ENCODE peak calls at places on chromosomes 4 and X, in four cellular contexts. B is IMR-90, T is K562, J is endothelial cell of umbilical vein. S is an unnamed sample. For H3K36me3 and H3K9me1, the result is how much of the 10 kb centered on the place peaks cover.

GRCh38 chr4:70632028-70632427 is 3.5 kb downstream of the ENAM start:
- DNase-seq in B (peak), T (no peak), J (peak), S (peak)

GRCh38 chr4:40196724-40197281 is at the start of gene RHOH:
- DNase-seq in B (no peak), T (no peak), J (no peak), S (no peak)

GRCh38 chrX:55007633-55008032 is 7.5 kb downstream of the APEX2 start:
- DNase-seq in B (peak), T (no peak), J (peak), S (no peak)

GRCh38 chr4:3252480-3252828 is 3.5 kb downstream of the MSANTD1 start:
- DNase-seq in B (no peak), T (no peak), J (no peak), S (no peak)

GRCh38 chr4:164937576-164938270 is 39.7 kb downstream of the TRIM61 start:
- DNase-seq in B (peak), T (no peak), J (no peak), S (no peak)

GRCh38 chr4:47668810-47669408 is 169.0 kb downstream of the CORIN start:
- DNase-seq in B (peak), T (peak), J (peak), S (peak)

GRCh38 chr4:40662962-40663604 is 33.4 kb upstream of the RBM47 start:
- DNase-seq in B (peak), T (no peak), J (peak), S (no peak)

GRCh38 chr4:160887668-160888067 is 1276.1 kb downstream of the FSTL5 start:
- DNase-seq in B (no peak), T (no peak), J (no peak), S (no peak)

GRCh38 chrX:14936561-14936960 is 63.3 kb downstream of the MOSPD2 start:
- DNase-seq in B (peak), T (peak), J (no peak), S (no peak)

GRCh38 chr4:89800527-89801103 is 36.3 kb downstream of the SNCA start:
- DNase-seq in B (peak), T (no peak), J (peak), S (no peak)

GRCh38 chr4:92381640-92382039 is 77.9 kb downstream of the GRID2 start:
- DNase-seq in B (no peak), T (no peak), J (no peak), S (no peak)

GRCh38 chr4:173821851-173822250 is 291.8 kb upstream of the HAND2 start:
- DNase-seq in B (no peak), T (no peak), J (no peak), S (no peak)

GRCh38 chr4:20832821-20833220 is 132.6 kb downstream of the PACRGL start:
- DNase-seq in B (peak), T (no peak), J (peak), S (no peak)

GRCh38 chr4:168942985-168943384 is 67.1 kb downstream of the CBR4 start:
- DNase-seq in B (no peak), T (peak), J (no peak), S (no peak)

GRCh38 chrX:3788494-3789233 is 75.2 kb upstream of the PRKX start:
- DNase-seq in B (no peak), T (no peak), J (no peak), S (no peak)

GRCh38 chrX:51334276-51334675 is 1.7 kb downstream of the NUDT10 start:
- DNase-seq in B (no peak), T (no peak), J (no peak), S (no peak)

GRCh38 chr4:98516042-98516440 is 142.4 kb downstream of the TSPAN5 start:
- DNase-seq in B (peak), T (peak), J (peak), S (no peak)

GRCh38 chrX:16885628-16886027 is 15.5 kb upstream of the RBBP7 start:
- DNase-seq in B (no peak), T (no peak), J (no peak), S (no peak)

GRCh38 chr4:168264903-168265302 is 53.6 kb downstream of the DDX60 start:
- DNase-seq in B (no peak), T (no peak), J (no peak), S (no peak)

GRCh38 chr4:85543832-85544231 is 68.9 kb downstream of the ARHGAP24 start:
- DNase-seq in B (peak), T (no peak), J (no peak), S (no peak)

GRCh38 chr4:158121203-158121586 is 51.6 kb downstream of the GASK1B start:
- DNase-seq in B (peak), T (no peak), J (no peak), S (no peak)

GRCh38 chr4:113740857-113741379 is 20.6 kb downstream of the CAMK2D start:
- DNase-seq in B (no peak), T (no peak), J (no peak), S (no peak)

GRCh38 chr4:113743690-113744089 is 17.8 kb downstream of the CAMK2D start:
- DNase-seq in B (no peak), T (no peak), J (no peak), S (no peak)

GRCh38 chr4:113739197-113739596 is 22.3 kb downstream of the CAMK2D start:
- DNase-seq in B (no peak), T (no peak), J (no peak), S (no peak)

GRCh38 chr4:113742643-113743042 is 18.9 kb downstream of the CAMK2D start:
- DNase-seq in B (no peak), T (no peak), J (no peak), S (no peak)

DNA sequence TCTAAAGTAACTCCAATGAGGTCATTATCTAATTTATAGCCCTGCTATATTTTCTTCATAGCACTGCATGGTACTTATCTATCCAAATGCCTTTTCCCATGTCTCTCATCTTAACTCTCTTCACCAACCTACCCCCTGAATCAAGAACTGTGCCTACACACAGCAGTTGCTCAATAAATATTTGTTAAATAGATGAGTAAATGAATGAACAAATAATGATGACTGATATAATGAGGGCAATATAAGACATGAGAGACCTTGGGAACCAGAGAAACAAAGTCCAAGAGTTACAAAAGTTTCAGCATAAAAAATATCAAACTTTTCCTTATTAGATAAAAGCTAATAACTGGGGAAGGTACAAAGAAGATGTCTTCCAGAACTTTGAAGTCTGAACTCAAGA is 19.6 kb downstream of the CAMK2D start:
- DNase-seq in B (no peak), T (no peak), J (no peak), S (no peak)
- H3K36me3 ChIP-seq in B (under half), T (under half), J (under half), S (under half)

GRCh38 chrX:47558436-47558835 is 2.6 kb upstream of the ARAF start:
- DNase-seq in B (no peak), T (no peak), J (no peak), S (no peak)
- H3K9me1 ChIP-seq in B (under half), T (under half), J (under half), S (under half)

GRCh38 chr4:183430317-183430986 is 14.0 kb upstream of the CDKN2AIP start:
- DNase-seq in B (no peak), T (no peak), J (peak), S (no peak)

GRCh38 chr4:183426507-183426906 is 17.9 kb upstream of the CDKN2AIP start:
- DNase-seq in B (no peak), T (no peak), J (no peak), S (no peak)

GRCh38 chr4:183431614-183432013 is 12.8 kb upstream of the CDKN2AIP start:
- DNase-seq in B (no peak), T (no peak), J (no peak), S (no peak)

GRCh38 chr4:183430987-183431347 is 13.5 kb upstream of the CDKN2AIP start:
- DNase-seq in B (no peak), T (no peak), J (no peak), S (no peak)

GRCh38 chr4:183429489-183429888 is 14.9 kb upstream of the CDKN2AIP start:
- DNase-seq in B (no peak), T (no peak), J (no peak), S (no peak)
- TF ChIP-seq CTCF in B (no peak), T (no peak), J (no peak), S (no peak)

DNA sequence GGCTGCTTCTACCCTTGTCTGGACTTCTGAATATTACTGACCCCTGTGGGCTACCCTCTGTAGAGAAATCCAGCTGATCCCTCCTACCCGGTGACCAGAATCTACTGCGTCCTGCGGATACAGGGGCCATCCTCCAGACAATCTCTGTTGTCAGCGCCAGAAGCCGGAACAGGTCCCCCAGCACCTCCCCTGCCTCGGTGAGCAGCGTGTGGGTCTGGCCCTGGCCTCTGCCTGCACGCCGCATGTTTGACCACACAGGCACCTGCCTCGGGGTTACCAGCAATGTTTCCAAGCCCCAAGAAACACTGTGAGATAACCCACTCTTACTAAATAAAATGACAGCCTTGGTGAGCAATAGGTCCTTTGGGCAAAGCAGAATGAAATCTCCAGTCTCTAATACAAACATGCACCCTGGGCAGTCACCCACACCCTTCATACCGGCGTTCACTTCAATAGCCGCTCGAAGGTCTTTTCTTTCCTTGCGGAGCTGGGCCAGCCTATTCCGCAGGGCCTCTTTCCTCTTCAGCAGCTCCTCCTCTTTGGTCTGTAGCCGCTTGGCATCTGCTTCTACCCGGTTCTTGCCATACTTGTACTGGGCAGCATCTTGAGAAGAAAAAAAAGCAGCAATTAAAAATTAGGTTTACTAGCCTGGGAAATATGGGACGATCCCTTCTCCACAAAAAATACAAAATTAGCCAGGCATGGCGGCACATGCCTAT is 165.2 kb downstream of the AFAP1 start:
- DNase-seq in B (no peak), T (no peak), J (no peak), S (no peak)
- H3K36me3 ChIP-seq in B (half or more), T (under half), J (half or more), S (under half)

GRCh38 chrX:49175435-49175834 is 3.7 kb downstream of the PLP2 start:
- DNase-seq in B (no peak), T (no peak), J (no peak), S (no peak)

GRCh38 chrX:49175875-49176274 is 4.2 kb downstream of the PLP2 start:
- DNase-seq in B (no peak), T (no peak), J (no peak), S (no peak)

GRCh38 chrX:49176421-49177326 is 5.0 kb downstream of the PLP2 start:
- DNase-seq in B (no peak), T (no peak), J (no peak), S (peak)

GRCh38 chrX:49172280-49172780 is 632 bp downstream of the PLP2 start:
- DNase-seq in B (peak), T (peak), J (peak), S (no peak)

GRCh38 chrX:49174723-49175122 is 3.0 kb downstream of the PLP2 start:
- DNase-seq in B (no peak), T (no peak), J (no peak), S (no peak)
- H3K9me1 ChIP-seq in B (under half), T (under half), J (under half), S (under half)

DNA sequence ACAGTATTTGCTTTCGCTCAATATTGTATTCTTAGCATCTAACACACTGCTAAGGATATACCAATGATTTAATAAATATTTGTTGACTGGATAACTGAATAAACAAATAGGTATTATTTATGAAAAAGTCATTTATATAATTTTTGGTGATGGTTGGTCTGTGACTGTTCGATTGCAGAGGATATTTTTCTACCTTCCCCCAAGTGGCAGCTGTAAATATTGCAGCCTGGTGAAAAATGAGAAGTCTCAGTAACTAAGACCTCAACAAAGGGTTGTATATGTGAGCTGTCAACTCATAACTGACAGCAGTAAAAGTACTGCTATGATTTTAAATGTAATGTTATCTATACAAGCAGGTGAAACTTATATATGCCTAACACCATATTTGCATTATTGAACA is 36.0 kb downstream of the HTR2C start:
- DNase-seq in B (no peak), T (peak), J (peak), S (no peak)
- TF ChIP-seq CTCF in B (peak), T (peak), J (peak), S (peak)

DNA sequence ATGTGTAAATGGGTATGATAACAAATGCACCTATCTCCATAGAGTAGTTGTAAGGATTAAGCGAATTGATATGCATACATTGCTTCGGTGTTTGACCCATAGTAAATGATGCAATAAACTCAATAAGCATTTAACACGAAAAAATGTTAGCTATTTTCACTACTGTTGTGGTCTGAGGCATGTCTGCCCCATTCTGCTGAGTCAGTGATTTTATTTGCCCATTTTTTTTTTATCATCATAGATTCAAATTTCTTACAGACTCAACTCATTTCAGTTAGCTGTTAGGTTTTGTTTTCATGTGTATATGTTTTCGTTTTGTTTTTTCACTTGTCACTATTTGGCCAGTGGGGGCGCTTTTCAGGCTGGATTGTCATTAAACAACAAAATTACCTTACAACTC is 27.8 kb upstream of the ARHGEF9 start:
- DNase-seq in B (no peak), T (no peak), J (no peak), S (no peak)
- H3K36me3 ChIP-seq in B (under half), T (under half), J (under half), S (under half)

S was measured in keratinocyte.